ENCODE peak calls at places on chromosomes 13 and 19, in eight cellular contexts. One of them, this sample, is unnamed.

GRCh38 chr19:10471909-10472308 is 31.2 kb downstream of the KEAP1 start:
- DNase-seq in AG04450: no peak
- DNase-seq in SK-N-SH: peak; percentile 65
- DNase-seq in breast epithelium: no peak
- DNase-seq in right atrium auricular region: no peak
- DNase-seq in esophagus squamous epithelium: no peak
- DNase-seq in sigmoid colon: no peak
- DNase-seq in AG10803: peak; percentile 46
- DNase-seq in this sample: no peak

GRCh38 chr13:37995052-37995451 is 125.5 kb upstream of the TRPC4 start:
- DNase-seq in SK-N-SH: no peak
- DNase-seq in right atrium auricular region: no peak
- DNase-seq in esophagus squamous epithelium: no peak
- DNase-seq in breast epithelium: no peak
- DNase-seq in AG10803: no peak
- DNase-seq in AG04450: no peak
- DNase-seq in sigmoid colon: no peak
- DNase-seq in this sample: no peak

GRCh38 chr13:94550030-94550738 is 45.8 kb downstream of the TGDS start:
- DNase-seq in breast epithelium: peak; percentile 18
- DNase-seq in AG10803: peak; percentile 49
- DNase-seq in esophagus squamous epithelium: no peak
- DNase-seq in right atrium auricular region: no peak
- DNase-seq in sigmoid colon: no peak
- DNase-seq in AG04450: peak; percentile 7
- DNase-seq in SK-N-SH: no peak
- DNase-seq in this sample: no peak

GRCh38 chr19:22331521-22331920 is 45.3 kb downstream of the ZNF729 start:
- DNase-seq in SK-N-SH: no peak
- DNase-seq in AG04450: no peak
- DNase-seq in esophagus squamous epithelium: no peak
- DNase-seq in AG10803: no peak
- DNase-seq in breast epithelium: no peak
- DNase-seq in sigmoid colon: no peak
- DNase-seq in right atrium auricular region: no peak
- DNase-seq in this sample: no peak

GRCh38 chr13:94305934-94306333 is 173.5 kb downstream of the DCT start:
- DNase-seq in breast epithelium: no peak
- DNase-seq in AG10803: peak; percentile 43
- DNase-seq in SK-N-SH: no peak
- DNase-seq in AG04450: no peak
- DNase-seq in sigmoid colon: no peak
- DNase-seq in right atrium auricular region: no peak
- DNase-seq in esophagus squamous epithelium: no peak
- DNase-seq in this sample: no peak

GRCh38 chr19:57436392-57436791 is 1.3 kb downstream of the ZNF749 start:
- DNase-seq in breast epithelium: no peak
- DNase-seq in right atrium auricular region: no peak
- DNase-seq in AG04450: no peak
- DNase-seq in SK-N-SH: no peak
- DNase-seq in sigmoid colon: no peak
- DNase-seq in AG10803: no peak
- DNase-seq in esophagus squamous epithelium: no peak
- DNase-seq in this sample: no peak

GRCh38 chr13:50914848-50915247 is 5.3 kb downstream of the RNASEH2B start:
- DNase-seq in sigmoid colon: no peak
- DNase-seq in esophagus squamous epithelium: no peak
- DNase-seq in AG04450: no peak
- DNase-seq in breast epithelium: no peak
- DNase-seq in SK-N-SH: no peak
- DNase-seq in AG10803: peak; percentile 35
- DNase-seq in right atrium auricular region: no peak
- DNase-seq in this sample: no peak

GRCh38 chr13:110757296-110757695 is 43.8 kb downstream of the ING1 start:
- DNase-seq in breast epithelium: no peak
- DNase-seq in esophagus squamous epithelium: no peak
- DNase-seq in AG10803: no peak
- DNase-seq in AG04450: no peak
- DNase-seq in right atrium auricular region: no peak
- DNase-seq in sigmoid colon: no peak
- DNase-seq in SK-N-SH: no peak
- DNase-seq in this sample: no peak

GRCh38 chr13:66635526-66635925 is 594.6 kb downstream of the PCDH9 start:
- DNase-seq in esophagus squamous epithelium: no peak
- DNase-seq in AG04450: peak; percentile 68
- DNase-seq in SK-N-SH: no peak
- DNase-seq in AG10803: peak; percentile 79
- DNase-seq in right atrium auricular region: no peak
- DNase-seq in breast epithelium: no peak
- DNase-seq in sigmoid colon: no peak
- DNase-seq in this sample: no peak

DNA sequence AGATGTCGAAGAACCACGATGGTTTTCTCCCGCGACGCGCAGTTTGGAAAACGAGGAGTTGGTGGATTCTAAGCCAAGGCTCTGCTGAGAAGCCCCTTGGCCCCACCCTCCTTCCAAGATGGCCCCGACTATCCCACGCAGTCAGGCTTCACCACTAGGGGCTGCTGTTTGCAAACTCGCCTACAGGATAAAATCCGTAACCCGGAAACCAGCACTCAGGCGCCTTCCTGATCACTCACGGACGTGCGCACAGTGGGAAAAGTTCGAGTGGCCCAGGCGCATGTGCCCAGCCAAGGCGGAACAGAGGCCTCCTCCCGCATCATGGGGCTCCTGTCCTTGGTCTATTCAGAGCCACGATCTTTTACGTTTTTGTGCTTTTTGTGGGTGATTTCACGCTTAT is 19.2 kb upstream of the UQCR11 start:
- DNase-seq in right atrium auricular region: no peak
- DNase-seq in breast epithelium: no peak
- DNase-seq in sigmoid colon: peak; percentile 78
- DNase-seq in SK-N-SH: peak; percentile 88
- DNase-seq in AG04450: no peak
- DNase-seq in AG10803: peak; percentile 39
- DNase-seq in esophagus squamous epithelium: no peak
- DNase-seq in this sample: peak; percentile 95
- TF ChIP-seq CTCF in right atrium auricular region: peak; percentile 22
- TF ChIP-seq CTCF in breast epithelium: peak; percentile 38
- TF ChIP-seq CTCF in sigmoid colon: peak; percentile 76
- TF ChIP-seq CTCF in SK-N-SH: peak; percentile 71
- TF ChIP-seq CTCF in AG04450: peak; percentile 71
- TF ChIP-seq CTCF in AG10803: peak; percentile 67
- TF ChIP-seq CTCF in esophagus squamous epithelium: peak; percentile 48
- TF ChIP-seq CTCF in this sample: peak; percentile 93

DNA sequence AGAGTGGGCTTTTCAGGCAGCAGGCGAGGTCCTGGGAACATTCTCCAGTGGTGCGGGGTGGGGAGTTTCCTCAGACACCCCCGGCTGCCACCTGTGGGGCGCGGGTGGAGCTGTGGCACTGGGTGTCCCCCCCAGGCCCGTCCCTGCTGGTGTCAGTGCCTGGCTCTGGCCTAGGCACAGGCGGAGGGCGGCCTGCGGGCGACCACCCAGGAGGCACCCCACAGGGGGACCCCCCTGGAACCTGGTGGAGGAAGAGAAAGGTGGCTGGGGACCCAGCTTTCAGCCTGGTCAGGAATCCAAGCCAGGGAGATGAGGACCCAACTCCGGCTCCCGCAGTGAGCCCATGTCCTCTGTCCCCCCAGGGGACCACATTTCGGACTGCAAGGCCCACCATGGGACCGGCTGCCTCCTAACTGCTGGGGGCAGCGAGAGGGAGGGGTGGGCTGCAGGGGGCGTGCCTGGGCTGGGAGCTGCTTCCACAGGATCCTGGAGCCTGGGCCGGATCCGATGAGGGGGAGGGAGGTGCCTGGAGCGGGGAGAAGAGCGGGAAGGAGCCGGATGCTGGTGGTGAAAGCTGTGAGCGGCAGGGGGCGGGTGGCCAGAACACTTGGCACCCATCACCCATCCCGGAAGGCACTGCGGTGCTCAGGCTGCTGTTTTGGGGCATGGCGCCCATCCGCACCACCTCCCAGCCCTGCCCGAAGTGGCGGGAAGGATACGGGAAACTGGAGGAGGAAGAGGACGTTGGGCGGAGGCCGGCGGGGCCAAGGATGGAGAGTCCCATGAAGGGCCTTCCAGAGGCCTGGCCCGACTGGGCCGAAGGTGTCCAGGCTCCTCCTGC is 5.5 kb upstream of the CTXN1 start:
- DNase-seq in AG04450: no peak
- DNase-seq in AG10803: no peak
- DNase-seq in right atrium auricular region: no peak
- DNase-seq in esophagus squamous epithelium: no peak
- DNase-seq in breast epithelium: no peak
- DNase-seq in SK-N-SH: no peak
- DNase-seq in sigmoid colon: peak; percentile 82
- DNase-seq in this sample: no peak
- TF ChIP-seq CTCF in AG04450: no peak
- TF ChIP-seq CTCF in AG10803: no peak
- TF ChIP-seq CTCF in right atrium auricular region: no peak
- TF ChIP-seq CTCF in esophagus squamous epithelium: no peak
- TF ChIP-seq CTCF in breast epithelium: no peak
- TF ChIP-seq CTCF in SK-N-SH: no peak
- TF ChIP-seq CTCF in sigmoid colon: no peak
- TF ChIP-seq CTCF in this sample: no peak

DNA sequence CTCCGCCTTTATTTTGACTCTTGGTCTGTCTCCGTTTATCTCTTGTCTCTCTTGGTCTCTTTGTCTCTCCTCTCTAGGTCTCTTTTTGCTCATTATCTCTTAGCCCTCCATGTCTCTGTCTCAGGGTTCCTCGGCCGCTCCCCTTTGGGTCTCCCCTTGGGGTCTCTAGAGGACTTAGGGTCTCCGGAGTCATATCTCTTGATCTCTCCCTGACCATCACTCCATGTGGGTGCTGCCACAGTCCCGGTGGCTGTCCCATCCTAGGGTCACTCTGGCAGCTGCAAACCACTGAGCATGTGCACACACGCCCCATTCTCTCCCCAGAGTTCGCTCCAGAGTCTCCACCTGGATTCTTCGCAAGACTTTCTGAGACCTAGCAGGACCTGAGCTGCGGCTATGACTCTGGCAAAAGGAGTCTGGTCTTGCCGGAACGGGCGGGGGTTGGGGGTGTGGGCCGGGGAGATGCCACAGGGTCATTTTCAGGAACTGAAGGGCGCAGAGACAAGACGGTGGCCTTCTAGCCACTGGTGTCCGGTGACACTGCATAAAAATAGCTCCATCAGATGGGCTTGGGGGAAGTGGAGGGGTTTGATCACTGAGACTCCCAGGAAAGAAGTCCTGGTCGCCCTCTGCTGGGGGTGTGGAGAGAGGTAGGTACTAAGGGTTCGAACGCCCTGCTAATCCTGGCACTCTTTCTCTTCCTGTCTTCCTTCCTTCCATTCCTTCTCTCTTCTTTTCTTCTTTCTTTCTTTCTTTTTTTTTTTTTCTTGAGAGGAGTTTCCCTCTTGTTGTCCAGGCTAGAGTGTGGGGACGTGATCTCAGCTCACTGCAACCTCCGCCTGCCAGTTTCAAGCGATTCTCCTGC is 1.2 kb upstream of the KCNA7 start:
- DNase-seq in AG04450: no peak
- DNase-seq in SK-N-SH: peak; percentile 50
- DNase-seq in AG10803: no peak
- DNase-seq in sigmoid colon: no peak
- DNase-seq in right atrium auricular region: no peak
- DNase-seq in esophagus squamous epithelium: no peak
- DNase-seq in breast epithelium: no peak
- DNase-seq in this sample: no peak
- TF ChIP-seq CTCF in AG04450: peak; percentile 42
- TF ChIP-seq CTCF in SK-N-SH: peak; percentile 49
- TF ChIP-seq CTCF in AG10803: peak; percentile 42
- TF ChIP-seq CTCF in sigmoid colon: no peak
- TF ChIP-seq CTCF in right atrium auricular region: no peak
- TF ChIP-seq CTCF in esophagus squamous epithelium: no peak
- TF ChIP-seq CTCF in breast epithelium: no peak
- TF ChIP-seq CTCF in this sample: peak; percentile 32

DNA sequence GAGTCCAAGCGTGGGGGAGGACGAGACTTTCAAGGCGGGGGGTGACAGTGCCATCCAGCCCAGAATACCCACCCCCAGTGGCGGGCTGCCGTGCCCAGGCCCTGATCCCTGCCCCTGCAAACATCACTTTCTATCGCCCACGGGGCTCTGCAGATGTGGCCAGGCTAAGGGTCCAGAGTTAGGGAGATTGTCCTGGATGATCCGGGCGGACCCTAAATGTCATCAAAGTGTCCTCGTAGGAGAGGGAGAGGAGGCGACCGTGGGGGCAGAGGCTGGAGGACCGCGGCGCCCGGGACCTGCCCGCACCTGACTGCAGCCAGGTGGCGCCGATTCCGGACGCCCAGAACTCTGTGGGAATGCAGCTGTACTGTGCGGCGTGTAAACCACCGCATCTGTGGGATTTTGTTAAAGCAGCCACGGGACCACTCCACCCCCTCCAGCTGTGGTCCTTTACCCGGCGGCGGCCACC is 32.4 kb downstream of the GJA3 start:
- DNase-seq in sigmoid colon: peak; percentile 58
- DNase-seq in AG10803: no peak
- DNase-seq in AG04450: no peak
- DNase-seq in esophagus squamous epithelium: no peak
- DNase-seq in right atrium auricular region: no peak
- DNase-seq in SK-N-SH: peak; percentile 50
- DNase-seq in breast epithelium: no peak
- DNase-seq in this sample: no peak
- TF ChIP-seq CTCF in sigmoid colon: no peak
- TF ChIP-seq CTCF in AG10803: no peak
- TF ChIP-seq CTCF in AG04450: peak; percentile 18
- TF ChIP-seq CTCF in esophagus squamous epithelium: peak; percentile 59
- TF ChIP-seq CTCF in right atrium auricular region: no peak
- TF ChIP-seq CTCF in SK-N-SH: peak; percentile 43
- TF ChIP-seq CTCF in breast epithelium: no peak
- TF ChIP-seq CTCF in this sample: no peak

DNA sequence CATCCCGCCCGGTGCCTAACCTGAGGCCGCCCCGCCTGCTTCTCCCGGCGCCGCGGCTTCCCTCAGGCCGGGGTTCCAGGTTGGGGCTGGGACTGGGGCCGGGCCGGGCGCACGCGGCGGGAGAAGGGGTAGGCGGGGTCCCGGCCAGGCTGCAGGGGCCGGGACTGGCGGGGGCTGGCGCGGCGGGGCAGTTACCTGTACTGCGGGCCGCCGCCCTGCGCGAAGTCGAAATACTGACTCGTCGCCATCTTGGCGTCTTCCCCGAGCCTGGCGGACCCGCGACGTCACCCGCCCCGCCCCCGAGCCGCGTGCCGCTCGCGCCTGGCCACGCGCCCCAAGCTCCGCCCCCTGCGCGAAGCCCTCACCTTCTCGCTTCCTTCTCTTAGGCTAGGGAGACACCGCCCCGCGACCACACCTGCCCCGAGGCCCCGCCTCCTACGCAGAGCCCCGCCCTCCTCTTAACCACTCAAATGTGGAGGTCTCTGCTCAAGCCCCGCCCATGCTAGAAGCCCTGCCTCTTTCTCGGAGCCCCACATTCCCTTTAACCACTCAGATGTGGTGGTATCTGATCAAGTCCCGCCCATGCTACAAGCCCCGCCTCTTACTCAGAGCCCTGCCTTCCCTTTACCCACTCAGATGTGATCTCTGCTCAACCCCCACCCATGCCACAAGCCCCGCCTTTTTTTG is at the start of gene ZFR2:
- DNase-seq in right atrium auricular region: no peak
- DNase-seq in sigmoid colon: no peak
- DNase-seq in breast epithelium: no peak
- DNase-seq in esophagus squamous epithelium: no peak
- DNase-seq in SK-N-SH: peak; percentile 86
- DNase-seq in AG10803: no peak
- DNase-seq in AG04450: no peak
- DNase-seq in this sample: no peak
- TF ChIP-seq CTCF in right atrium auricular region: no peak
- TF ChIP-seq CTCF in sigmoid colon: no peak
- TF ChIP-seq CTCF in breast epithelium: no peak
- TF ChIP-seq CTCF in esophagus squamous epithelium: no peak
- TF ChIP-seq CTCF in SK-N-SH: no peak
- TF ChIP-seq CTCF in AG10803: no peak
- TF ChIP-seq CTCF in AG04450: no peak
- TF ChIP-seq CTCF in this sample: no peak

This sample was measured in D721Med.